ENCODE peak calls at places on chromosomes 12 and 14, in eight cellular contexts. L is CD4-positive, alpha-beta memory T cell; M is heart left ventricle; J is AG04450; A is effector memory CD4-positive, alpha-beta T cell; E is MM.1S; V is uterus; X is CD4-positive, CD25-positive, alpha-beta regulatory T cell. Z is an unnamed sample.

GRCh38 chr14:35292770-35293561 is 784 bp downstream of the PSMA6 start:
- DNase-seq in E (no peak), V (no peak), L (no peak), J (no peak), X (peak), M (no peak), A (no peak), Z (no peak)

GRCh38 chr12:124188561-124189405 is 106.1 kb upstream of the RFLNA start:
- DNase-seq in J (no peak), M (peak), A (no peak), L (no peak), X (no peak), E (no peak), V (no peak), Z (peak)

GRCh38 chr12:39392154-39392925 is 50.6 kb downstream of the KIF21A start:
- DNase-seq in A (no peak), L (no peak), E (no peak), V (no peak), J (no peak), M (no peak), X (no peak), Z (peak)

GRCh38 chr12:77724367-77724957 is 106.2 kb upstream of the NAV3 start:
- DNase-seq in L (no peak), J (peak), M (no peak), V (no peak), A (no peak), E (peak), X (no peak), Z (peak)

GRCh38 chr14:89911018-89911919 is 43.3 kb downstream of the EFCAB11 start:
- DNase-seq in J (no peak), M (no peak), L (no peak), X (no peak), E (no peak), V (peak), A (no peak), Z (no peak)

GRCh38 chr12:75850751-75851462 is 180.7 kb downstream of the PHLDA1 start:
- DNase-seq in E (no peak), M (no peak), L (no peak), X (no peak), J (peak), A (no peak), V (no peak), Z (no peak)

GRCh38 chr12:503111-503761 is 43.5 kb downstream of the B4GALNT3 start:
- DNase-seq in M (peak), E (no peak), A (no peak), X (no peak), J (no peak), L (no peak), V (no peak), Z (peak)

GRCh38 chr12:32024884-32025599 is 65.8 kb downstream of the RESF1 start:
- DNase-seq in V (no peak), J (no peak), X (no peak), M (no peak), L (no peak), E (no peak), A (no peak), Z (no peak)

GRCh38 chr12:101698782-101699347 is 1.4 kb downstream of the CHPT1 start:
- DNase-seq in J (no peak), M (no peak), X (peak), L (no peak), A (no peak), E (no peak), V (no peak), Z (no peak)

GRCh38 chr14:37512173-37512572 is 82.9 kb downstream of the FOXA1 start:
- DNase-seq in X (no peak), M (no peak), V (no peak), A (no peak), L (no peak), J (no peak), E (no peak), Z (no peak)

GRCh38 chr12:104049278-104050257 is at the start of gene GLT8D2:
- DNase-seq in J (peak), E (no peak), M (peak), X (no peak), V (peak), A (no peak), L (no peak), Z (no peak)

DNA sequence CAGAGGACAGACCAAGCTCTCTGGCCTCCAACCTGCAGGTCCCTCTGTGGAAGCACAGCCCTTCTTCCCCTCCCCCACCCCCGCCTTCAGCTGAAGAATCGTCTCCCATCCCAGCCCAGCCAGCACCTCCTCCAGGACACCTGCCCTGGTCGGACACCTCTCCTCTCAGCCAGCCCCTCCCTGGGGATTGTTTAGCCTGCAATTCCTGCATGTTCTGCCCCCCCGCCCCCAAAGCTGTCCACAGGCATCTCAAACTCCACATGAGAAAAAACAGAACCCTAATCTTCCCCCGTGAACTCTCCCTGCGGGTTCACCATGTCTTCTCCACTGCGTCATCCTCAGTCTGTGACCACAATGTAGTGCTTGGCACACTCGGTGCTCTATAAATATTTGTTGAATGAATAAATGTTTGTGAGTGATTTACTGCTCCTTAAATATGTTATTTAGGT is 24.1 kb downstream of the PRIMA1 start:
- DNase-seq in A (no peak), M (peak), J (no peak), L (no peak), V (peak), X (no peak), E (no peak), Z (peak)
- H3K27ac ChIP-seq in A (no peak), M (no peak), J (no peak), L (no peak), V (peak), X (no peak), E (no peak), Z (no peak)

GRCh38 chr14:51636109-51636508 is 15.6 kb upstream of the FRMD6 start:
- DNase-seq in L (no peak), A (no peak), J (no peak), V (no peak), E (no peak), M (no peak), X (no peak), Z (no peak)

GRCh38 chr14:51643137-51643536 is 8.6 kb upstream of the FRMD6 start:
- DNase-seq in J (no peak), E (no peak), L (no peak), X (no peak), M (no peak), A (no peak), V (no peak), Z (no peak)

GRCh38 chr14:51639668-51640316 is 11.9 kb upstream of the FRMD6 start:
- DNase-seq in X (no peak), V (no peak), M (no peak), L (no peak), A (no peak), J (no peak), E (no peak), Z (no peak)

GRCh38 chr14:51638071-51638944 is 13.4 kb upstream of the FRMD6 start:
- DNase-seq in J (no peak), L (no peak), V (no peak), A (no peak), M (no peak), X (no peak), E (no peak), Z (no peak)
- H3K27ac ChIP-seq in J (no peak), L (no peak), V (no peak), A (no peak), M (no peak), X (no peak), E (no peak), Z (no peak)

GRCh38 chr12:120845696-120846095 is 58.5 kb downstream of the SPPL3 start:
- DNase-seq in A (no peak), M (no peak), X (no peak), E (no peak), L (no peak), J (no peak), V (no peak), Z (no peak)

GRCh38 chr12:120843472-120843871 is 60.7 kb downstream of the SPPL3 start:
- DNase-seq in L (no peak), X (no peak), J (no peak), M (no peak), A (no peak), E (no peak), V (no peak), Z (no peak)

GRCh38 chr12:120846721-120847120 is 57.4 kb downstream of the SPPL3 start:
- DNase-seq in L (no peak), X (no peak), M (no peak), J (no peak), E (no peak), V (no peak), A (no peak), Z (no peak)

GRCh38 chr12:120844297-120844696 is 59.9 kb downstream of the SPPL3 start:
- DNase-seq in X (no peak), V (no peak), J (no peak), A (no peak), L (no peak), M (no peak), E (no peak), Z (no peak)

GRCh38 chr12:120844768-120845449 is 59.2 kb downstream of the SPPL3 start:
- DNase-seq in A (no peak), L (no peak), E (no peak), X (no peak), M (no peak), J (no peak), V (no peak), Z (no peak)
- H3K27ac ChIP-seq in A (no peak), L (no peak), E (no peak), X (no peak), M (no peak), J (no peak), V (peak), Z (no peak)

DNA sequence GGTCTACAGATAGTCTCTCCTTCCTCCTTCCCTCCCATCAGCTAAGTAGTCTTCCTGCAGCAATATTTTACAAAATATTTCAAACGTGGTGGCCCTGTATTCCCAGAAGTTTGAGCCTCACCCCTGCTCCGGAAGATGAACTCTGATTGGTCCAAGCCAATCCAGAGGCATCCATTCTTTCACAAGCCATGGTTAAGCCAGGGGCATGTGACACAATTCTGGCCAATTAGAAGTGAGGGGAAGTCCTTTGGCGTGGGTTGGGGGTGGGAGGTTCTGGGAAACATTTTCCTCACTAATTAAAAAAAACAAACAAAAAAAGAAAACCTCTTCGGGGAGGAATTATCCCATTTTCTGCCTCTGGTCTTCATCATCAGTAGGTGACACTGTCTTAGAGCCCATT is 69.4 kb upstream of the GSC start:
- DNase-seq in A (no peak), L (no peak), J (no peak), V (no peak), M (no peak), X (no peak), E (no peak), Z (no peak)
- H3K27ac ChIP-seq in A (no peak), L (no peak), J (no peak), V (no peak), M (no peak), X (no peak), E (no peak), Z (no peak)

DNA sequence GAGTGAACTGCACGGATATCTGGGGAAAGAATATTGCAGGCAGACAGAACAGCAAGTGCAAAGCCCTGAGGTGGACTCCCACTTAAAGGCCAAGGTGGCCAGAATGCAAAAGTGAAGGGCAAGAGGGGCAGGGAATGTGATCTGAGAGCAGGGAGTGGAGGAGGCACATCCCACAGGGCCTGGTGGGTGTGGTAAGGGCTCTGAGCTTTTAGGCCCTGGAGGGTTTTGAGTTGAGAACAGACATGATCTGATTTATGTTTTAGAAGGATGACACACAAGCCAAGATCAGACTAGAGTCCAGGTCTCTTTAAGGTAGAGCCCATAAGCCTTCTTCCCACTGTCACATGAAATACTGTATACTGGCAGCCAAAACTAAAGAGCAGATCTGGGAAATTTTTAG is 162.5 kb downstream of the SLC38A4 start:
- DNase-seq in A (no peak), V (no peak), M (no peak), L (no peak), E (no peak), J (no peak), X (no peak), Z (no peak)
- H3K27ac ChIP-seq in A (no peak), V (peak), M (no peak), L (no peak), E (no peak), J (no peak), X (no peak), Z (no peak)

GRCh38 chr14:101118746-101119610 is 215.5 kb upstream of the RTL1 start:
- DNase-seq in A (no peak), J (no peak), X (no peak), E (no peak), V (peak), L (no peak), M (peak), Z (no peak)
- H3K27ac ChIP-seq in A (no peak), J (no peak), X (no peak), E (no peak), V (peak), L (no peak), M (peak), Z (no peak)

DNA sequence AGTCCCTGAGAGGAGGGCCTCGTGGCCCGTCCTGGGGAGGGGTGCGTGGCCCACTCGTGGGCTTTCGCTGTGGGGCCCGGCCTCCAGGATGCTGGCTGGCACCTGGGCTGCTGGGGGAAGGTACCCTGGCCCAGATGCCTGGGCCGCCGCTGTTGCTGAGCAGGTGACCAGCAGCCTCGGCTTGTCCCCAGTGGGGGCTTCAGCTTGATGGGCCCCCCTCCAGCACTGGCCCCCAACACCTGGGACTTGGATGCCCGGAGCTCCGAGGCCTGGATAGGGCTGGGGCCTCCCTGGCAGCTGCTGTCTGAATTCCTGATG is 10.8 kb downstream of the KIF26A start:
- DNase-seq in J (no peak), E (no peak), A (no peak), M (peak), L (no peak), X (no peak), V (no peak), Z (no peak)
- H3K27ac ChIP-seq in J (no peak), E (no peak), A (no peak), M (no peak), L (no peak), X (no peak), V (no peak), Z (peak)

GRCh38 chr12:115964626-115965025 is 312.9 kb downstream of the MED13L start:
- DNase-seq in V (no peak), X (peak), L (no peak), M (no peak), E (no peak), A (no peak), J (no peak), Z (no peak)

GRCh38 chr12:115960868-115961802 is 316.4 kb downstream of the MED13L start:
- DNase-seq in E (no peak), V (no peak), X (peak), M (no peak), A (no peak), J (no peak), L (no peak), Z (no peak)

GRCh38 chr12:115966376-115966775 is 311.1 kb downstream of the MED13L start:
- DNase-seq in X (peak), A (no peak), V (no peak), M (no peak), J (no peak), E (no peak), L (no peak), Z (no peak)

GRCh38 chr12:115964214-115964613 is 313.3 kb downstream of the MED13L start:
- DNase-seq in J (no peak), M (no peak), V (no peak), E (no peak), L (no peak), X (no peak), A (no peak), Z (no peak)

GRCh38 chr12:115963030-115963480 is 314.4 kb downstream of the MED13L start:
- DNase-seq in X (no peak), A (no peak), M (no peak), V (no peak), E (no peak), J (no peak), L (no peak), Z (no peak)
- H3K27ac ChIP-seq in X (no peak), A (no peak), M (no peak), V (no peak), E (no peak), J (peak), L (no peak), Z (no peak)

DNA sequence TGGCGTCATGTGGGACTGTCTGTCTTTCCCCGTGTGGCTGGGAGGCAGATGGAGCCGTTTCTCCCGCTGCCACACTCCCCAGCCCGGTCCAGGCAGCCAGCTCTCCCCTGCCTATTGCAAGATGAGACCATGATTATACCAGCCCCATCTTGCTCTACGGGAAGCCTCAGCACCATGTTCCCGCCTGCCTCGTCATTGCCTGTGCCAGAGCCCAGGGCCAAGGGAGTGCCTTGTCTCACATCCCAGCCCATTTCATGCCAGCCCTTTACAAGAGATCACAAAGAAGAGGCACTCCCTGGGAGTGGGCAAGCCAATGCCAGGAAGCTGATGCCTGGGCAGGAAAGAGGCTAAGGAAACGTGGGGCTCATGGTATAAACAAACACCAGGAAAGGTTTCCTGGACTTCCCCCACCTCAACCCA is 23.9 kb downstream of the GPR68 start:
- DNase-seq in A (no peak), V (no peak), X (no peak), E (no peak), J (no peak), L (no peak), M (no peak), Z (no peak)
- H3K27ac ChIP-seq in A (no peak), V (no peak), X (no peak), E (no peak), J (no peak), L (no peak), M (no peak), Z (no peak)

Z was measured in WERI-Rb-1.